ENCODE peak calls at places on chromosomes 12 and 14, in seven cellular contexts. One of them, this sample, is unnamed.

GRCh38 chr12:109822951-109823411 is 10.2 kb downstream of the TRPV4 start:
- DNase-seq in A549: peak
- DNase-seq in tibial nerve: no peak
- DNase-seq in IMR-90: no peak
- DNase-seq in testis: no peak
- DNase-seq in HepG2: peak
- DNase-seq in K562: no peak
- DNase-seq in this sample: peak

GRCh38 chr14:105492051-105492965 is 1.3 kb downstream of the TEDC1 start:
- DNase-seq in A549: peak
- DNase-seq in tibial nerve: no peak
- DNase-seq in IMR-90: no peak
- DNase-seq in testis: no peak
- DNase-seq in HepG2: no peak
- DNase-seq in K562: no peak
- DNase-seq in this sample: no peak

GRCh38 chr12:58916891-58917570 is 3.3 kb downstream of the LRIG3 start:
- DNase-seq in A549: no peak
- DNase-seq in tibial nerve: no peak
- DNase-seq in IMR-90: peak
- DNase-seq in testis: no peak
- DNase-seq in HepG2: no peak
- DNase-seq in K562: no peak
- DNase-seq in this sample: no peak

GRCh38 chr14:58107947-58108552 is 44.0 kb downstream of the ARMH4 start:
- DNase-seq in A549: peak
- DNase-seq in tibial nerve: no peak
- DNase-seq in IMR-90: peak
- DNase-seq in testis: peak
- DNase-seq in HepG2: peak
- DNase-seq in K562: peak
- DNase-seq in this sample: no peak

GRCh38 chr12:12439636-12440035 is 82.8 kb downstream of the BORCS5 start:
- DNase-seq in A549: peak
- DNase-seq in tibial nerve: no peak
- DNase-seq in IMR-90: peak
- DNase-seq in testis: no peak
- DNase-seq in HepG2: peak
- DNase-seq in K562: no peak
- DNase-seq in this sample: no peak

GRCh38 chr12:98645572-98646067 is 530 bp downstream of the APAF1 start:
- DNase-seq in A549: peak
- DNase-seq in tibial nerve: no peak
- DNase-seq in IMR-90: no peak
- DNase-seq in testis: peak
- DNase-seq in HepG2: no peak
- DNase-seq in K562: peak
- DNase-seq in this sample: peak

GRCh38 chr14:65134651-65135579 is 32.6 kb upstream of the MAX start:
- DNase-seq in A549: no peak
- DNase-seq in tibial nerve: no peak
- DNase-seq in IMR-90: no peak
- DNase-seq in testis: no peak
- DNase-seq in HepG2: no peak
- DNase-seq in K562: no peak
- DNase-seq in this sample: no peak

GRCh38 chr12:55659486-55660385 is 23.0 kb downstream of the OR10P1 start:
- DNase-seq in A549: peak
- DNase-seq in tibial nerve: no peak
- DNase-seq in IMR-90: peak
- DNase-seq in testis: peak
- DNase-seq in HepG2: peak
- DNase-seq in K562: peak
- DNase-seq in this sample: no peak

GRCh38 chr14:28772613-28773012 is 6.0 kb downstream of the FOXG1 start:
- DNase-seq in A549: no peak
- DNase-seq in tibial nerve: no peak
- DNase-seq in IMR-90: no peak
- DNase-seq in testis: no peak
- DNase-seq in HepG2: no peak
- DNase-seq in K562: peak
- DNase-seq in this sample: no peak

GRCh38 chr14:61126083-61126962 is 145.3 kb downstream of the SLC38A6 start:
- DNase-seq in A549: no peak
- DNase-seq in tibial nerve: no peak
- DNase-seq in IMR-90: no peak
- DNase-seq in testis: no peak
- DNase-seq in HepG2: no peak
- DNase-seq in K562: no peak
- DNase-seq in this sample: no peak
- TF ChIP-seq POLR2A in A549: no peak
- TF ChIP-seq POLR2A in tibial nerve: no peak
- TF ChIP-seq POLR2A in IMR-90: no peak
- TF ChIP-seq POLR2A in testis: no peak
- TF ChIP-seq POLR2A in HepG2: no peak
- TF ChIP-seq POLR2A in K562: no peak
- TF ChIP-seq POLR2A in this sample: no peak

DNA sequence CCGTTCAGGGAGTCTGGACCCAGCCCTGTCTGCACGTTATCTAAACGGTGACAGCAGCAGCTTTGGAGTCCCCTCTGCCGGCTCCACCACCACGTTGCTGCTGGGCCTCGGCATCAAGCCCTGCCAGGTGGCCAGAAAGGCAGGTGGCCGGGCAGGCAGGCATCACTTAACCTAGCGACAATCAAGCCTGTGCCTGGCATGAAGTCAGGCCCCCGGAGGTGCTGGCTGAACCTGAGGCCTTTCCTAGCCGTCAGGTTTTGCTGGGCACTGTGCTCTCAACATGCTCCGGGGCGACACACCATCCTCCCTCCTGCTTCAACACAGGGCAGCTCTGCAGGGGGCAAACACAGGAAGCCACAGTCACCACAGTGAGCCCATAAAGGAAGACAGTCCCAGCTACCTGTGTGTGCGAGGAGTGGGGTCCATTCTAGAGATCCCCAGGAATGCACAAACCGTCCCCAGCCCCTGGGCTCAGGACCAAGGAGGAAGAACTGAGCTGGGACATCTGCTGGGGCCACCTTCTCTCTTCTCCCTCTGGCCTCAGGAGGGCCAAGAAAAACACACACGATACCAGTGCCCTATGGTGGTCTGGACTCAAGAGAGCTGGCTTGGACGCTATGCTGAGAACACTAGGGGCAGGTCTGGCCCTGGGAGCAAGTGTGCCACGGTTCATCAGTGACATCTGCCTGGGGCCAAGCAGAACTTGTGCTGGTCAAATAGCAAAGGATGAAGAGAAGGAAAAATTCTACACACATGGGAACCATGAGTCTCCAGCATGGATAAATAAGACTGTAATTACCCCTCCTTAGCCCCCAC is 44.7 kb downstream of the CCDC88C start:
- DNase-seq in A549: no peak
- DNase-seq in tibial nerve: no peak
- DNase-seq in IMR-90: no peak
- DNase-seq in testis: no peak
- DNase-seq in HepG2: no peak
- DNase-seq in K562: no peak
- DNase-seq in this sample: no peak
- TF ChIP-seq POLR2A in A549: no peak
- TF ChIP-seq POLR2A in tibial nerve: no peak
- TF ChIP-seq POLR2A in IMR-90: no peak
- TF ChIP-seq POLR2A in testis: no peak
- TF ChIP-seq POLR2A in HepG2: no peak
- TF ChIP-seq POLR2A in K562: no peak
- TF ChIP-seq POLR2A in this sample: no peak

DNA sequence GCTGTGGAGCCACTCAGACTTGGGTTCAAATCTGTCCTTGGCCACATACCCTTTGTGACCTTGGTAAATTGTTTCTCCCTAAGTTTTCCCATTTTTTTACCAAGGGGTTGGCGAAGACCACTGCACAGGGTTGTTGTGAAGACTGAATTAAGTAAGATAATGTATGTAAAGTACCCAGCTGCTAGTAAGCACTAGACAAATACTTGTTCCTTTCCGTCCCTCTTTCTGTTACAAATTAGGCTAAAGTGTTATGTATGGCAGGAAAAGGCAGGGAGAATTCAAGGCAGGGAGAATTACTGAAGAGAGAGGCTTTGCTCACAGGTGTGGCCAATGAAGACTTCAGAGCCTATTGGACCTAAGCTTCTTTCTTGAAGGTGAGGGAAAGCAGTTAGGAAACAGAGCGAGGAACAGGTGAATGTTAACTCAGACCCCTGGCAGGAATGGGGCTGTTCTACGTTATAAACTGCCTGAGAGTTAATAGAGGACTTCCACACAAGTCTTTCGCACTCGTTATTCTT is 25.9 kb downstream of the ABHD12B start:
- DNase-seq in A549: no peak
- DNase-seq in tibial nerve: no peak
- DNase-seq in IMR-90: no peak
- DNase-seq in testis: no peak
- DNase-seq in HepG2: no peak
- DNase-seq in K562: no peak
- DNase-seq in this sample: no peak
- TF ChIP-seq POLR2A in A549: no peak
- TF ChIP-seq POLR2A in tibial nerve: no peak
- TF ChIP-seq POLR2A in IMR-90: no peak
- TF ChIP-seq POLR2A in testis: no peak
- TF ChIP-seq POLR2A in HepG2: no peak
- TF ChIP-seq POLR2A in K562: no peak
- TF ChIP-seq POLR2A in this sample: no peak

GRCh38 chr12:3367750-3368444 is 123.1 kb upstream of the PRMT8 start:
- DNase-seq in A549: no peak
- DNase-seq in tibial nerve: no peak
- DNase-seq in IMR-90: no peak
- DNase-seq in testis: no peak
- DNase-seq in HepG2: no peak
- DNase-seq in K562: no peak
- DNase-seq in this sample: no peak

GRCh38 chr12:3365416-3366385 is 125.3 kb upstream of the PRMT8 start:
- DNase-seq in A549: no peak
- DNase-seq in tibial nerve: no peak
- DNase-seq in IMR-90: no peak
- DNase-seq in testis: peak
- DNase-seq in HepG2: no peak
- DNase-seq in K562: no peak
- DNase-seq in this sample: no peak

GRCh38 chr12:3364661-3365264 is 126.2 kb upstream of the PRMT8 start:
- DNase-seq in A549: no peak
- DNase-seq in tibial nerve: no peak
- DNase-seq in IMR-90: no peak
- DNase-seq in testis: no peak
- DNase-seq in HepG2: no peak
- DNase-seq in K562: no peak
- DNase-seq in this sample: no peak

GRCh38 chr12:3364226-3364625 is 126.8 kb upstream of the PRMT8 start:
- DNase-seq in A549: no peak
- DNase-seq in tibial nerve: no peak
- DNase-seq in IMR-90: no peak
- DNase-seq in testis: no peak
- DNase-seq in HepG2: no peak
- DNase-seq in K562: no peak
- DNase-seq in this sample: no peak

DNA sequence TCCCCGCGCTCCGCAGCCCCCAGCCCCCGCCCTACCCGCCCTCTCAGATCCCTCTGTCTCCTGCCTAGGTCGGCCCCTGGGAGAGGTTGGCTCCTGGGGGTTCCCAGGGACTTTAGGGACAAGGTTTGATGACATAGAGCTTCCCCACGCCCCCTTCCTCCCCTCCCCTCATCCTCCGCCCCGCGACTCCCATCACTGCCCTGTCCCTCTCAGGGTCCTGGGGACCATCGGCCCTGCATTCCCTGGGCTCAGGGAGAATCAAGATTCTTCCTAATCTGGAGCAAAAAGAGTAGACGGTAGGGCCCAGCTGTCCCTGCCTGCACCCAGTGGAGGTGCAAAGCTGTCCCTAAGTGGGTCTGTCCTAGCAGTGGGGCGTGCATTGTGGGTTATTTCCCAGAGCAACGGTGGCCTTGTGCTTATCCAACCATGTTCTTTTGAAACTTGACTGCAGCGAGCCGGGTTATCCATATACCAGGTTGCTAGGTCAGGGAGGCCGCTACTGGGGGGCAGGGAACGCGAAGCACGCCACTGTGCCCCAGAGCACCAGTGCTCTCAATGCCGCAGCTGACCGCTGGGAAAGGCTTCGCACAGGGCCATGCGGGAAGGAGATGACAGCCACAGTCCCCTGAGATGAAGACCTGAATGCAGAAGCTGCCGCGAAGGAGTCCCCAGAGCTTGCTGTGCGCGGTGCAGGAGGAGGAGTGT is 124.4 kb upstream of the PRMT8 start:
- DNase-seq in A549: no peak
- DNase-seq in tibial nerve: no peak
- DNase-seq in IMR-90: no peak
- DNase-seq in testis: no peak
- DNase-seq in HepG2: no peak
- DNase-seq in K562: no peak
- DNase-seq in this sample: no peak
- TF ChIP-seq POLR2A in A549: no peak
- TF ChIP-seq POLR2A in tibial nerve: no peak
- TF ChIP-seq POLR2A in IMR-90: no peak
- TF ChIP-seq POLR2A in testis: no peak
- TF ChIP-seq POLR2A in HepG2: no peak
- TF ChIP-seq POLR2A in K562: no peak
- TF ChIP-seq POLR2A in this sample: no peak

GRCh38 chr14:53956427-53957201 is at the start of gene BMP4:
- DNase-seq in A549: peak
- DNase-seq in tibial nerve: peak
- DNase-seq in IMR-90: peak
- DNase-seq in testis: peak
- DNase-seq in HepG2: peak
- DNase-seq in K562: peak
- DNase-seq in this sample: no peak
- TF ChIP-seq POLR2A in A549: peak
- TF ChIP-seq POLR2A in tibial nerve: peak
- TF ChIP-seq POLR2A in IMR-90: no peak
- TF ChIP-seq POLR2A in testis: no peak
- TF ChIP-seq POLR2A in HepG2: peak
- TF ChIP-seq POLR2A in K562: no peak
- TF ChIP-seq POLR2A in this sample: peak

DNA sequence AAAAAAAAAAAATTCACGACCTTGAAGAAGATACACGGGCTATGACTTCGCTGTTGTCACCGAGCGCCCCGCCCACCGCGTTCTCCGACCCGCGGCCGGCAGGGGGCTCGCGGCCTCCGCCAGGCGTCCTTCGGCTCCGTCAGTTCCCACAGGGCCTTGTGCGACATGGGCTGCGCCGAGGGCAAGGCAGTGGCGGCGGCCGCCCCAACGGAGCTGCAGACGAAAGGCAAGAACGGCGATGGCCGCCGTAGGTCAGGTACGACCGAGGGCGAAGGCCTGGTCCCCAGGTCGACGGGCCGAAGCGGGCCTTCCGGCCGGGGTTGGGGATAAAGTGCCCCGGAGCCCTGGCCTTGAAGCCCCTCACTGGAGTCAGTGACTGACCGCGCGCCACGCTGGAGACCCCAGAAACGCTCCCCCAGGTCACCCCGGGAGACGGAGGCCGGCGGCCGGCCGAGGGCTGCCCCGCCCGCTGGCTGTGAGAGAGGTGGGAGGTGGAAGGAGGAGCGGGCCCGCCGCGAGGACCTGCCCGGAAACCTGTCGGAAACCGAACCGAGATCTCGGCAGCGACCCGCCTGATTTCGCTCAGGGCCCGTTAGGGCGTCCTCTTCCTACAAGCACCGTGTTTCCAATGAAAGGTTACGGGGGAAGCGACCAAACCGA is at the start of gene TXNRD1:
- DNase-seq in A549: peak
- DNase-seq in tibial nerve: peak
- DNase-seq in IMR-90: peak
- DNase-seq in testis: peak
- DNase-seq in HepG2: peak
- DNase-seq in K562: peak
- DNase-seq in this sample: no peak
- TF ChIP-seq POLR2A in A549: peak
- TF ChIP-seq POLR2A in tibial nerve: peak
- TF ChIP-seq POLR2A in IMR-90: peak
- TF ChIP-seq POLR2A in testis: no peak
- TF ChIP-seq POLR2A in HepG2: no peak
- TF ChIP-seq POLR2A in K562: peak
- TF ChIP-seq POLR2A in this sample: no peak

This sample was measured in H54.